ENCODE peak calls at places on chromosomes 12 and 14, in five cellular contexts. Q is HCT116, G is H1, X is HepG2, C is GM12878. E is an unnamed sample. For H3K4me1, the result is how much of the 10 kb centered on the place peaks cover.

GRCh38 chr14:100644784-100645183 is 57.6 kb upstream of the BEGAIN start:
- DNase-seq in C (no peak), G (no peak), X (no peak), Q (no peak), E (no peak)

GRCh38 chr14:64170190-64170589 is 124.0 kb downstream of the ESR2 start:
- DNase-seq in Q (no peak), G (no peak), X (no peak), C (peak), E (no peak)

GRCh38 chr14:70884595-70885342 is 22.5 kb upstream of the PCNX1 start:
- DNase-seq in G (no peak), Q (no peak), C (no peak), X (no peak), E (no peak)

GRCh38 chr12:92403210-92404175 is 257.8 kb upstream of the BTG1 start:
- DNase-seq in C (peak), Q (no peak), G (no peak), X (no peak), E (no peak)

GRCh38 chr14:33210304-33210703 is 271.6 kb downstream of the NPAS3 start:
- DNase-seq in X (no peak), G (peak), C (no peak), Q (no peak), E (peak)

GRCh38 chr14:45181806-45182205 is 46.1 kb downstream of the FANCM start:
- DNase-seq in Q (no peak), C (no peak), X (no peak), G (no peak), E (no peak)

GRCh38 chr14:92564361-92565039 is 50.9 kb downstream of the RIN3 start:
- DNase-seq in G (no peak), Q (no peak), C (no peak), X (no peak), E (no peak)

GRCh38 chr12:29882771-29883315 is 99.1 kb upstream of the TMTC1 start:
- DNase-seq in X (no peak), Q (no peak), G (no peak), C (no peak), E (no peak)

GRCh38 chr14:71852201-71852600 is 80.0 kb upstream of the RGS6 start:
- DNase-seq in G (no peak), X (no peak), Q (no peak), C (no peak), E (no peak)

GRCh38 chr12:31261744-31262143 is 64.2 kb downstream of the SINHCAF start:
- DNase-seq in C (no peak), G (no peak), Q (no peak), X (no peak), E (no peak)

GRCh38 chr12:30268036-30268435 is 427.6 kb downstream of the IPO8 start:
- DNase-seq in X (no peak), G (no peak), C (no peak), Q (no peak), E (no peak)

GRCh38 chr14:65961004-65961403 is 525.2 kb upstream of the CCDC196 start:
- DNase-seq in Q (peak), X (no peak), G (peak), C (no peak), E (peak)

GRCh38 chr14:74552623-74553022 is 59.1 kb downstream of the ISCA2 start:
- DNase-seq in G (no peak), X (no peak), Q (no peak), C (no peak), E (no peak)

GRCh38 chr12:27236498-27236897 is 7.6 kb upstream of the STK38L start:
- DNase-seq in G (no peak), C (no peak), X (no peak), Q (peak), E (no peak)

GRCh38 chr14:20742132-20742531 is 3.6 kb upstream of the EDDM3A start:
- DNase-seq in C (no peak), X (no peak), Q (no peak), G (no peak), E (no peak)

GRCh38 chr14:79186523-79186922 is 1016.4 kb downstream of the NRXN3 start:
- DNase-seq in C (no peak), G (no peak), X (no peak), Q (no peak), E (no peak)

GRCh38 chr14:51118993-51119392 is 24.1 kb upstream of the TRIM9 start:
- DNase-seq in G (no peak), C (no peak), Q (no peak), X (no peak), E (no peak)

GRCh38 chr12:114476159-114476558 is 70.2 kb upstream of the TBX5 start:
- DNase-seq in C (no peak), Q (peak), G (no peak), X (peak), E (no peak)

GRCh38 chr14:76473381-76474263 is 97.7 kb downstream of the ESRRB start:
- DNase-seq in Q (no peak), C (no peak), G (peak), X (no peak), E (no peak)

GRCh38 chr14:80924365-80925103 is 17.0 kb downstream of the CEP128 start:
- DNase-seq in C (no peak), X (no peak), G (no peak), Q (no peak), E (no peak)

GRCh38 chr14:81269100-81269978 is 48.6 kb upstream of the GTF2A1 start:
- DNase-seq in G (no peak), X (peak), Q (peak), C (peak), E (peak)

GRCh38 chr12:12616512-12617275 is 5.0 kb downstream of the CREBL2 start:
- DNase-seq in C (no peak), Q (no peak), X (no peak), G (no peak), E (no peak)

GRCh38 chr12:94053676-94054075 is 94.7 kb upstream of the PLXNC1 start:
- DNase-seq in X (no peak), C (no peak), G (no peak), Q (no peak), E (no peak)
- H3K4me1 ChIP-seq in X (under half), C (under half), G (under half), Q (under half), E (under half)

GRCh38 chr14:95034806-95035205 is 122.5 kb downstream of the DICER1 start:
- DNase-seq in Q (no peak), C (no peak), X (no peak), G (peak), E (no peak)

GRCh38 chr14:95038521-95039250 is 118.6 kb downstream of the DICER1 start:
- DNase-seq in C (no peak), G (peak), X (no peak), Q (no peak), E (no peak)

GRCh38 chr14:95039993-95040348 is 117.4 kb downstream of the DICER1 start:
- DNase-seq in X (no peak), Q (no peak), C (no peak), G (no peak), E (no peak)

GRCh38 chr14:95039259-95039992 is 117.9 kb downstream of the DICER1 start:
- DNase-seq in G (peak), X (no peak), Q (no peak), C (no peak), E (no peak)

DNA sequence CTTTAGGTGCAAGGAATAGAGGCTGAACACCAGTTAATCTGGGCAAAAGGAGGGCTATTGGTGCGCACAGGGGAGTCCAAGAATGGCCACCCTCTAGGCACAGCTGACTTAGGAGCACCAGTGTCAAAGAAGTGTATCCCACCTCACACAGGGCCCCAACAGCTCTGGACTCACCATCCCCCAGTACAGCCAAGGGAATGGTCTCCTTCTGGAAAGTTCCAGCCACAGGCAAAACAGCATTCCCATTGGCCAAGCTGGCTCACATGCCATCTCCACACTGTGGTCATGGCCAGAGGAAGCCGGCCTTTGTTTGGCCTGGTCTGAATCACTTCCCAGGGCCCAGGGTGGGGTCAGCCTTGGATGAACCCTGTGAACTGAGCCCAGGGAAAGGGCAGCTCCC is 120.1 kb downstream of the DICER1 start:
- DNase-seq in C (no peak), X (no peak), Q (no peak), G (no peak), E (no peak)
- TF ChIP-seq ZNF274 in C (no peak), X (no peak), Q (no peak), G (no peak), E (no peak)

DNA sequence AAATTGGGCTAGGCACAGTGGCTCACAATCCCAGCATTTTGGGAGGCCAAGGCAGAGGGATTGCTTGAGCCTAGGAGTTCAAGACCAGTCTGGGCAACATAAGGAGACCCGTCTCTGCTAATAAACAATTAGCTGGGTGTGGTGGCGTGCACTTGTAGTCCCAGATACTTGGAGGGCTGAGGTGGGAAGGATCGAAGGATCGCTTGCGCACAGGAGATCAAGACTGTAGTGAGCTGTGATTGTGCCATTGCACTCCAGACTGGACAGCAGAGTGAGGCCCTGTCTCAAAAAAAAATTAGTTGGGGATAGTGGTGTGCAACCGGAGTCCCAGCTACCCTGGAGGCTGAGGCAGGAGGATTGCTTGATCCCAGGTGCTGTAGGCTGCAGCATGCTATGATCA is 38.7 kb upstream of the BCL7A start:
- DNase-seq in Q (no peak), G (no peak), C (no peak), X (no peak), E (no peak)
- H3K4me1 ChIP-seq in Q (under half), G (under half), C (under half), X (under half), E (under half)

GRCh38 chr14:94388896-94389469 is 581 bp upstream of the SERPINA1 start:
- DNase-seq in Q (no peak), X (no peak), C (no peak), G (no peak), E (no peak)

GRCh38 chr14:94392510-94392935 is 4.1 kb upstream of the SERPINA1 start:
- DNase-seq in X (peak), G (no peak), Q (no peak), C (peak), E (no peak)

GRCh38 chr14:94389731-94390371 is 1.4 kb upstream of the SERPINA1 start:
- DNase-seq in C (no peak), Q (no peak), G (no peak), X (no peak), E (no peak)

GRCh38 chr14:94391284-94391914 is 3.0 kb upstream of the SERPINA1 start:
- DNase-seq in C (no peak), G (no peak), X (no peak), Q (no peak), E (no peak)

DNA sequence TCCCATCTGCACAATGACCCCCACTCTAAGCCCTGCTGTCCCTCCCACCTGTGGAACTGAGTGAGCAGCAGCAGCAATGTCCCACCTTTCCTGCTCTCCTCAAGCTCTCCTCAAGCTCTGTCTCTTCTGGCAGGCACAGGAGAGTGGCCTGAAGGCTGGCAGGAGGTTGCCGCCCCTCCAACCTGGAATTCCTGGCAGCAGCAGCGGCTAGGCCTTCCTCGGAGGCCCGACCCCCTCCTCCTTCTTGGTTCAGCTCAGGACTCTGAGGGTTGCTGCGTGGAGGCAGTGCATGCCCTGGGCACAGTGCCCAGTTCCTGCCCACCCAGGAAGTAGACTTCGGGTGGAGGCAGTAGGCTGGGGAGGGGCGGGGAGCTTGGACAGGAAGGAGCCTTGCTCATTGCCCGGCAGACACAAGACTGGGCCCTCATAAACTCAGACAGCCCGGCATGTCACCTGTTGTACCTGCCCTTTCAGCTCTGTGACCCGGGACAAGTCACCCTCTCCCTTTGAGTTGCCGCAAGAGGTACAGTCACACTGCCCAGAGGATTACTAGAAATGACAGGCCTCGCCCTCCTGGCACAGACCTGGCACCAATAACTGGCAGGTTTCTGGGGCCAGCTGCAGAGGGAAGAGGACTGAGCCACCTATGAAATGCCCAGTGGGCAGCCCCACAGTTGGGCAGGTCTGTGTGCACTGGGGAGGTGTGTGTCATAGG is 2.1 kb upstream of the SERPINA1 start:
- DNase-seq in C (no peak), X (no peak), G (no peak), Q (no peak), E (no peak)
- TF ChIP-seq ZNF274 in C (no peak), X (peak), G (no peak), Q (no peak), E (no peak)